ENCODE peak calls at places on chromosome 1, in nine cellular contexts. A is occipital lobe; Y is astrocyte of the hippocampus; C is stimulated activated CD4-positive, alpha-beta T cell treated with anti-CD3 and anti-CD28 coated beads, Interleukin-1b, Interleukin-23, amount 100 ng/mL, for 24 hours; E is GM10248; W is posterior cingulate gyrus; J is SK-N-MC; P is C1 segment of cervical spinal cord; S is NB4. T is an unnamed sample.

GRCh38 chr1:61141288-61142044 is 59.1 kb downstream of the NFIA start:
- DNase-seq in A (no peak), Y (peak; percentile 14), C (no peak), E (no peak), W (no peak), J (no peak), P (no peak), S (peak; percentile 29), T (no peak)

GRCh38 chr1:245542365-245542764 is 387.6 kb downstream of the KIF26B start:
- DNase-seq in A (no peak), Y (no peak), C (no peak), E (no peak), W (no peak), J (no peak), P (no peak), S (no peak), T (no peak)

GRCh38 chr1:99917214-99917613 is 52.6 kb upstream of the SLC35A3 start:
- DNase-seq in A (no peak), Y (no peak), C (no peak), E (no peak), W (no peak), J (no peak), P (no peak), S (no peak), T (no peak)

GRCh38 chr1:33296082-33296458 is 24.8 kb downstream of the A3GALT2 start:
- DNase-seq in A (no peak), Y (no peak), C (no peak), E (no peak), W (peak; percentile 84), J (no peak), P (no peak), S (no peak), T (no peak)

GRCh38 chr1:226884966-226885820 is 14.8 kb downstream of the PSEN2 start:
- DNase-seq in A (no peak), Y (no peak), C (no peak), E (no peak), W (no peak), J (no peak), P (no peak), S (no peak), T (no peak)

GRCh38 chr1:119782541-119783338 is 14.0 kb upstream of the HMGCS2 start:
- DNase-seq in A (no peak), Y (no peak), C (no peak), E (no peak), W (no peak), J (peak; percentile 40), P (no peak), S (peak; percentile 12), T (no peak)

GRCh38 chr1:210144736-210145135 is 87.9 kb upstream of the SERTAD4 start:
- DNase-seq in A (no peak), Y (no peak), C (no peak), E (no peak), W (no peak), J (no peak), P (no peak), S (no peak), T (no peak)

GRCh38 chr1:36323636-36324321 is at the start of gene EVA1B:
- DNase-seq in A (no peak), Y (peak; percentile 93), C (no peak), E (peak; percentile 79), W (peak; percentile 83), J (no peak), P (peak; percentile 49), S (peak; percentile 92), T (no peak)

GRCh38 chr1:204259196-204259595 is 45.4 kb upstream of the GOLT1A start:
- DNase-seq in A (no peak), Y (no peak), C (no peak), E (no peak), W (peak; percentile 73), J (no peak), P (no peak), S (no peak), T (no peak)

GRCh38 chr1:67721112-67721511 is 36.1 kb downstream of the GADD45A start:
- DNase-seq in A (no peak), Y (no peak), C (no peak), E (no peak), W (no peak), J (no peak), P (no peak), S (no peak), T (no peak)

GRCh38 chr1:208211901-208212843 is 32.0 kb downstream of the PLXNA2 start:
- DNase-seq in A (no peak), Y (no peak), C (no peak), E (no peak), W (no peak), J (no peak), P (no peak), S (no peak), T (no peak)

GRCh38 chr1:54499097-54500029 is 48.7 kb upstream of the ACOT11 start:
- DNase-seq in A (no peak), Y (peak; percentile 78), C (no peak), E (no peak), W (peak; percentile 86), J (no peak), P (peak; percentile 10), S (peak; percentile 67), T (no peak)

GRCh38 chr1:8586438-8586837 is 231.0 kb downstream of the RERE start:
- DNase-seq in A (no peak), Y (no peak), C (no peak), E (no peak), W (no peak), J (no peak), P (no peak), S (no peak), T (no peak)

GRCh38 chr1:19416919-19417441 is 68.4 kb downstream of the CAPZB start:
- DNase-seq in A (no peak), Y (no peak), C (no peak), E (no peak), W (no peak), J (no peak), P (no peak), S (no peak), T (no peak)

GRCh38 chr1:186838380-186839076 is 9.8 kb downstream of the PLA2G4A start:
- DNase-seq in A (no peak), Y (no peak), C (no peak), E (no peak), W (no peak), J (no peak), P (no peak), S (no peak), T (no peak)

GRCh38 chr1:116415699-116416533 is 42.9 kb downstream of the ATP1A1 start:
- DNase-seq in A (peak; percentile 64), Y (peak; percentile 34), C (no peak), E (no peak), W (peak; percentile 89), J (no peak), P (no peak), S (no peak), T (peak; percentile 75)

GRCh38 chr1:167486090-167486824 is 32.1 kb downstream of the CD247 start:
- DNase-seq in A (no peak), Y (no peak), C (no peak), E (no peak), W (peak; percentile 52), J (no peak), P (no peak), S (no peak), T (no peak)

GRCh38 chr1:90476411-90476810 is 240.7 kb downstream of the BARHL2 start:
- DNase-seq in A (no peak), Y (no peak), C (no peak), E (no peak), W (no peak), J (no peak), P (no peak), S (no peak), T (no peak)

GRCh38 chr1:61322769-61323168 is 240.4 kb downstream of the NFIA start:
- DNase-seq in A (no peak), Y (no peak), C (no peak), E (no peak), W (no peak), J (no peak), P (no peak), S (no peak), T (no peak)

GRCh38 chr1:10867138-10867721 is 70.8 kb upstream of the CASZ1 start:
- DNase-seq in A (no peak), Y (peak; percentile 80), C (peak; percentile 36), E (peak; percentile 82), W (peak; percentile 93), J (no peak), P (peak; percentile 23), S (peak; percentile 64), T (no peak)

GRCh38 chr1:238186887-238187574 is 296.3 kb upstream of the ZP4 start:
- DNase-seq in A (no peak), Y (no peak), C (no peak), E (no peak), W (no peak), J (no peak), P (no peak), S (no peak), T (no peak)

GRCh38 chr1:98034505-98034904 is 113.7 kb upstream of the DPYD start:
- DNase-seq in A (no peak), Y (peak; percentile 79), C (no peak), E (no peak), W (no peak), J (no peak), P (no peak), S (no peak), T (no peak)

GRCh38 chr1:94079056-94079990 is 41.6 kb downstream of the ABCA4 start:
- DNase-seq in A (no peak), Y (peak; percentile 69), C (no peak), E (no peak), W (no peak), J (no peak), P (no peak), S (no peak), T (no peak)

GRCh38 chr1:28983509-28984310 is 69.3 kb downstream of the EPB41 start:
- DNase-seq in A (no peak), Y (no peak), C (no peak), E (no peak), W (no peak), J (no peak), P (no peak), S (no peak), T (no peak)

GRCh38 chr1:167401260-167401873 is 117.0 kb downstream of the CD247 start:
- DNase-seq in A (peak; percentile 4), Y (peak; percentile 68), C (peak; percentile 6), E (peak; percentile 46), W (no peak), J (no peak), P (peak; percentile 2), S (peak; percentile 67), T (peak; percentile 44)

GRCh38 chr1:30732277-30732996 is 9.1 kb upstream of the MATN1 start:
- DNase-seq in A (no peak), Y (peak; percentile 76), C (no peak), E (peak; percentile 68), W (no peak), J (no peak), P (no peak), S (peak; percentile 86), T (peak; percentile 75)